ENCODE peak calls at places on chromosomes 12 and 14, in five cellular contexts. One of them, this sample, is unnamed. For H3K27me3, the result is how much of the 10 kb centered on the place peaks cover.

GRCh38 chr12:30308010-30308717 is 387.5 kb downstream of the IPO8 start:
- DNase-seq in naive thymus-derived CD4-positive, alpha-beta T cell: no peak
- DNase-seq in testis: no peak
- DNase-seq in HL-60: no peak
- DNase-seq in aorta: no peak
- DNase-seq in this sample: no peak

GRCh38 chr12:105072888-105073488 is 11.3 kb downstream of the ALDH1L2 start:
- DNase-seq in naive thymus-derived CD4-positive, alpha-beta T cell: no peak
- DNase-seq in HL-60: no peak
- DNase-seq in aorta: no peak
- DNase-seq in testis: no peak
- DNase-seq in this sample: no peak

GRCh38 chr12:74148849-74149248 is 388.8 kb upstream of the ATXN7L3B start:
- DNase-seq in testis: no peak
- DNase-seq in HL-60: no peak
- DNase-seq in naive thymus-derived CD4-positive, alpha-beta T cell: no peak
- DNase-seq in aorta: no peak
- DNase-seq in this sample: no peak

GRCh38 chr14:65331652-65332051 is 80.9 kb upstream of the FUT8 start:
- DNase-seq in naive thymus-derived CD4-positive, alpha-beta T cell: no peak
- DNase-seq in HL-60: no peak
- DNase-seq in testis: no peak
- DNase-seq in aorta: no peak
- DNase-seq in this sample: no peak

GRCh38 chr14:101405171-101405883 is 156.0 kb upstream of the DIO3 start:
- DNase-seq in naive thymus-derived CD4-positive, alpha-beta T cell: no peak
- DNase-seq in testis: no peak
- DNase-seq in aorta: no peak
- DNase-seq in HL-60: no peak
- DNase-seq in this sample: no peak

GRCh38 chr12:83537428-83538053 is 850.8 kb downstream of the TMTC2 start:
- DNase-seq in testis: peak
- DNase-seq in aorta: no peak
- DNase-seq in naive thymus-derived CD4-positive, alpha-beta T cell: no peak
- DNase-seq in HL-60: no peak
- DNase-seq in this sample: no peak

GRCh38 chr14:65228436-65228835 is 126.1 kb upstream of the MAX start:
- DNase-seq in testis: no peak
- DNase-seq in naive thymus-derived CD4-positive, alpha-beta T cell: no peak
- DNase-seq in aorta: no peak
- DNase-seq in HL-60: no peak
- DNase-seq in this sample: no peak

GRCh38 chr12:91887957-91888356 is 257.7 kb downstream of the BTG1 start:
- DNase-seq in naive thymus-derived CD4-positive, alpha-beta T cell: no peak
- DNase-seq in HL-60: peak
- DNase-seq in aorta: no peak
- DNase-seq in testis: no peak
- DNase-seq in this sample: no peak

GRCh38 chr12:24111101-24111500 is 161.6 kb upstream of the SOX5 start:
- DNase-seq in naive thymus-derived CD4-positive, alpha-beta T cell: no peak
- DNase-seq in aorta: no peak
- DNase-seq in HL-60: no peak
- DNase-seq in testis: no peak
- DNase-seq in this sample: no peak

GRCh38 chr14:61183486-61183885 is 97.7 kb downstream of the TMEM30B start:
- DNase-seq in naive thymus-derived CD4-positive, alpha-beta T cell: no peak
- DNase-seq in HL-60: no peak
- DNase-seq in testis: no peak
- DNase-seq in aorta: no peak
- DNase-seq in this sample: no peak

GRCh38 chr14:91067186-91067585 is 6.7 kb upstream of the RPS6KA5 start:
- DNase-seq in aorta: no peak
- DNase-seq in HL-60: no peak
- DNase-seq in testis: no peak
- DNase-seq in naive thymus-derived CD4-positive, alpha-beta T cell: peak
- DNase-seq in this sample: no peak

GRCh38 chr12:88595697-88596096 is 15.4 kb upstream of the KITLG start:
- DNase-seq in HL-60: no peak
- DNase-seq in aorta: no peak
- DNase-seq in testis: no peak
- DNase-seq in naive thymus-derived CD4-positive, alpha-beta T cell: no peak
- DNase-seq in this sample: no peak

GRCh38 chr12:132400011-132400641 is 70.7 kb upstream of the GALNT9 start:
- DNase-seq in testis: no peak
- DNase-seq in aorta: peak
- DNase-seq in HL-60: no peak
- DNase-seq in naive thymus-derived CD4-positive, alpha-beta T cell: no peak
- DNase-seq in this sample: no peak

GRCh38 chr12:32895688-32896437 is 714 bp downstream of the PKP2 start:
- DNase-seq in naive thymus-derived CD4-positive, alpha-beta T cell: no peak
- DNase-seq in aorta: no peak
- DNase-seq in HL-60: no peak
- DNase-seq in testis: peak
- DNase-seq in this sample: no peak

GRCh38 chr12:80190001-80190400 is 90.7 kb downstream of the OTOGL start:
- DNase-seq in naive thymus-derived CD4-positive, alpha-beta T cell: no peak
- DNase-seq in HL-60: no peak
- DNase-seq in testis: peak
- DNase-seq in aorta: no peak
- DNase-seq in this sample: no peak

GRCh38 chr12:38601970-38602369 is 285.4 kb downstream of the ALG10B start:
- DNase-seq in HL-60: no peak
- DNase-seq in naive thymus-derived CD4-positive, alpha-beta T cell: no peak
- DNase-seq in testis: no peak
- DNase-seq in aorta: no peak
- DNase-seq in this sample: no peak

GRCh38 chr12:121983546-121984205 is 38.0 kb upstream of the BCL7A start:
- DNase-seq in testis: no peak
- DNase-seq in naive thymus-derived CD4-positive, alpha-beta T cell: no peak
- DNase-seq in aorta: no peak
- DNase-seq in HL-60: no peak
- DNase-seq in this sample: no peak

GRCh38 chr12:50533203-50533584 is 28.4 kb downstream of the DIP2B start:
- DNase-seq in aorta: no peak
- DNase-seq in HL-60: no peak
- DNase-seq in naive thymus-derived CD4-positive, alpha-beta T cell: no peak
- DNase-seq in testis: no peak
- DNase-seq in this sample: no peak

GRCh38 chr14:90756755-90757345 is 59.4 kb downstream of the TTC7B start:
- DNase-seq in naive thymus-derived CD4-positive, alpha-beta T cell: no peak
- DNase-seq in HL-60: no peak
- DNase-seq in testis: no peak
- DNase-seq in aorta: no peak
- DNase-seq in this sample: no peak

GRCh38 chr12:7868391-7868790 is 4.3 kb downstream of the SLC2A14 start:
- DNase-seq in HL-60: no peak
- DNase-seq in naive thymus-derived CD4-positive, alpha-beta T cell: no peak
- DNase-seq in testis: no peak
- DNase-seq in aorta: no peak
- DNase-seq in this sample: no peak

GRCh38 chr12:120971299-120972180 is 6.8 kb upstream of the HNF1A start:
- DNase-seq in aorta: no peak
- DNase-seq in testis: peak
- DNase-seq in naive thymus-derived CD4-positive, alpha-beta T cell: peak
- DNase-seq in HL-60: peak
- DNase-seq in this sample: peak

GRCh38 chr14:54976316-54976715 is 50.6 kb downstream of the WDHD1 start:
- DNase-seq in aorta: no peak
- DNase-seq in testis: no peak
- DNase-seq in HL-60: no peak
- DNase-seq in naive thymus-derived CD4-positive, alpha-beta T cell: no peak
- DNase-seq in this sample: no peak

GRCh38 chr12:67237231-67237630 is 31.9 kb upstream of the CAND1 start:
- DNase-seq in aorta: no peak
- DNase-seq in naive thymus-derived CD4-positive, alpha-beta T cell: no peak
- DNase-seq in testis: no peak
- DNase-seq in HL-60: no peak
- DNase-seq in this sample: no peak

GRCh38 chr14:20631821-20632389 is 9.6 kb downstream of the OR6S1 start:
- DNase-seq in HL-60: no peak
- DNase-seq in testis: peak
- DNase-seq in aorta: peak
- DNase-seq in naive thymus-derived CD4-positive, alpha-beta T cell: no peak
- DNase-seq in this sample: peak

GRCh38 chr14:37585101-37585479 is 10.0 kb downstream of the FOXA1 start:
- DNase-seq in HL-60: no peak
- DNase-seq in testis: no peak
- DNase-seq in aorta: no peak
- DNase-seq in naive thymus-derived CD4-positive, alpha-beta T cell: no peak
- DNase-seq in this sample: no peak

GRCh38 chr12:32171211-32171610 is 64.6 kb downstream of the BICD1 start:
- DNase-seq in aorta: no peak
- DNase-seq in testis: no peak
- DNase-seq in HL-60: no peak
- DNase-seq in naive thymus-derived CD4-positive, alpha-beta T cell: no peak
- DNase-seq in this sample: no peak

GRCh38 chr12:9936597-9936996 is 4.4 kb upstream of the CLEC2A start:
- DNase-seq in aorta: no peak
- DNase-seq in HL-60: no peak
- DNase-seq in naive thymus-derived CD4-positive, alpha-beta T cell: no peak
- DNase-seq in testis: no peak
- DNase-seq in this sample: no peak

GRCh38 chr12:126944684-126945083 is 1322.3 kb upstream of the TMEM132C start:
- DNase-seq in naive thymus-derived CD4-positive, alpha-beta T cell: no peak
- DNase-seq in testis: no peak
- DNase-seq in HL-60: no peak
- DNase-seq in aorta: no peak
- DNase-seq in this sample: no peak

GRCh38 chr14:86481105-86481504 is 951.2 kb downstream of the FLRT2 start:
- DNase-seq in naive thymus-derived CD4-positive, alpha-beta T cell: no peak
- DNase-seq in testis: no peak
- DNase-seq in aorta: no peak
- DNase-seq in HL-60: no peak
- DNase-seq in this sample: no peak

GRCh38 chr12:108176292-108176691 is 47.2 kb downstream of the WSCD2 start:
- DNase-seq in naive thymus-derived CD4-positive, alpha-beta T cell: no peak
- DNase-seq in aorta: no peak
- DNase-seq in testis: no peak
- DNase-seq in HL-60: no peak
- DNase-seq in this sample: no peak

GRCh38 chr12:108180255-108181094 is 51.4 kb downstream of the WSCD2 start:
- DNase-seq in naive thymus-derived CD4-positive, alpha-beta T cell: no peak
- DNase-seq in testis: no peak
- DNase-seq in HL-60: no peak
- DNase-seq in aorta: no peak
- DNase-seq in this sample: no peak

GRCh38 chr12:108177131-108177530 is 48.0 kb downstream of the WSCD2 start:
- DNase-seq in testis: no peak
- DNase-seq in HL-60: no peak
- DNase-seq in aorta: no peak
- DNase-seq in naive thymus-derived CD4-positive, alpha-beta T cell: no peak
- DNase-seq in this sample: no peak

GRCh38 chr12:108181095-108181454 is 52.0 kb downstream of the WSCD2 start:
- DNase-seq in naive thymus-derived CD4-positive, alpha-beta T cell: no peak
- DNase-seq in aorta: no peak
- DNase-seq in testis: no peak
- DNase-seq in HL-60: no peak
- DNase-seq in this sample: no peak

DNA sequence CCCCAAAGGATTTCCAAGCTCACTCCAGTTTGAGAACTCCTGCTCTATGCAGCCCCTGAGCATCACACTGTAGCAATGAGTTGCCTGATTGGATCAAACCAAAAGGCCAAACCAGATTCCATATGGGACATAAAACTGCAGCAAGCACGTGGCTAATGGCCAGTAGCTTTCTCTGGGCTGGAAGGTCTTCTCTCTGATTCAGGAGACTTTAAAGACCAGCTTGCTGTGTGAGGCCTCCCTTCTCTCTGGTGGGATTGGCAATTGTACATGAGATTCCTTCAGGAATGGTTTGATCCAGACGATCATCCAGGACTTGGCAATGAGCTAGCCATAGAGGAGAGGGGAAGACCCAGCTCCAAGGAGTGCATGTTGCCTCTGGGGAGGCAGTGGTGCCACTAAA is 50.2 kb downstream of the WSCD2 start:
- DNase-seq in aorta: no peak
- DNase-seq in naive thymus-derived CD4-positive, alpha-beta T cell: no peak
- DNase-seq in testis: no peak
- DNase-seq in HL-60: no peak
- DNase-seq in this sample: no peak
- H3K27me3 ChIP-seq in aorta: under half
- H3K27me3 ChIP-seq in naive thymus-derived CD4-positive, alpha-beta T cell: under half
- H3K27me3 ChIP-seq in testis: under half
- H3K27me3 ChIP-seq in HL-60: under half
- H3K27me3 ChIP-seq in this sample: under half

DNA sequence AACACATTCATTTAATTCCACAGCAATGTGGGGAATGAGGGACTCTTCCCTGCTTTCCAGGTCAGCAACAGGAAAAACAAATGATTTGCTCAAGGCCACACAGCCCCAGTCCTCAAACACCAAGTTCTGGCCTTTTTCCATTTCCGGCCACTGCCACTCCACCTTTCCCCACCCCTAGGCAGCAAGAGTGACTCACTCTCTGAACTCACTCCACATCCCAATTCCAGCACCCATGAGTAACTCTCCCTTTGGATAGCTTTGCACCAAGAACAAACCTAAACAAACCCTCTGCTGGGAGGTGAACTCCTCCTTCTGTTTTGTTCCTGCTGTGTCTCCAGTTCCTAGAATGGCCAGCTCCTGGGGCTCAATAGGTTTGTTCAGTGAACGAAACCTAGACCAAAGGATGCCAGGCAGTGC is 30.4 kb upstream of the PLEKHG6 start:
- DNase-seq in HL-60: no peak
- DNase-seq in naive thymus-derived CD4-positive, alpha-beta T cell: no peak
- DNase-seq in aorta: no peak
- DNase-seq in testis: no peak
- DNase-seq in this sample: peak
- H3K27me3 ChIP-seq in HL-60: under half
- H3K27me3 ChIP-seq in naive thymus-derived CD4-positive, alpha-beta T cell: under half
- H3K27me3 ChIP-seq in aorta: under half
- H3K27me3 ChIP-seq in testis: under half
- H3K27me3 ChIP-seq in this sample: under half

GRCh38 chr12:53761306-53761705 is 9.5 kb upstream of the CISTR start:
- DNase-seq in HL-60: no peak
- DNase-seq in aorta: no peak
- DNase-seq in naive thymus-derived CD4-positive, alpha-beta T cell: no peak
- DNase-seq in testis: no peak
- DNase-seq in this sample: no peak

GRCh38 chr12:53770281-53770680 is 18.5 kb upstream of the CISTR start:
- DNase-seq in HL-60: no peak
- DNase-seq in naive thymus-derived CD4-positive, alpha-beta T cell: no peak
- DNase-seq in aorta: no peak
- DNase-seq in testis: no peak
- DNase-seq in this sample: no peak

GRCh38 chr12:53764630-53765029 is 12.9 kb upstream of the CISTR start:
- DNase-seq in aorta: no peak
- DNase-seq in HL-60: no peak
- DNase-seq in testis: no peak
- DNase-seq in naive thymus-derived CD4-positive, alpha-beta T cell: no peak
- DNase-seq in this sample: no peak

GRCh38 chr12:53765891-53766290 is 14.1 kb upstream of the CISTR start:
- DNase-seq in aorta: no peak
- DNase-seq in testis: no peak
- DNase-seq in naive thymus-derived CD4-positive, alpha-beta T cell: no peak
- DNase-seq in HL-60: no peak
- DNase-seq in this sample: no peak

GRCh38 chr12:53766881-53767280 is 15.1 kb upstream of the CISTR start:
- DNase-seq in aorta: no peak
- DNase-seq in testis: no peak
- DNase-seq in HL-60: no peak
- DNase-seq in naive thymus-derived CD4-positive, alpha-beta T cell: no peak
- DNase-seq in this sample: no peak
- H3K27me3 ChIP-seq in aorta: under half
- H3K27me3 ChIP-seq in testis: under half
- H3K27me3 ChIP-seq in HL-60: under half
- H3K27me3 ChIP-seq in naive thymus-derived CD4-positive, alpha-beta T cell: under half
- H3K27me3 ChIP-seq in this sample: under half

GRCh38 chr12:2732290-2732689 is 62.5 kb upstream of the FKBP4 start:
- DNase-seq in naive thymus-derived CD4-positive, alpha-beta T cell: no peak
- DNase-seq in testis: no peak
- DNase-seq in aorta: no peak
- DNase-seq in HL-60: no peak
- DNase-seq in this sample: no peak
- H3K27me3 ChIP-seq in naive thymus-derived CD4-positive, alpha-beta T cell: under half
- H3K27me3 ChIP-seq in testis: under half
- H3K27me3 ChIP-seq in aorta: under half
- H3K27me3 ChIP-seq in HL-60: under half
- H3K27me3 ChIP-seq in this sample: under half